ENCODE peak calls at places on chromosomes 13 and 19, in five cellular contexts. L is effector memory CD4-positive, alpha-beta T cell; K is upper lobe of right lung; N is aorta; S is neuronal stem cell. Y is an unnamed sample.
A peak's percentile ranks its signal among the peaks of the same experiment; 100 is the strongest.

GRCh38 chr13:38941353-38941945 is 49.2 kb downstream of the STOML3 start:
- DNase-seq in L (no peak), K (no peak), N (no peak), S (no peak), Y (no peak)

GRCh38 chr13:71237332-71237731 is 629.7 kb downstream of the DACH1 start:
- DNase-seq in L (no peak), K (no peak), N (no peak), S (no peak), Y (no peak)

GRCh38 chr13:99208845-99209527 is 8.3 kb downstream of the UBAC2 start:
- DNase-seq in L (no peak), K (no peak), N (no peak), S (no peak), Y (no peak)

GRCh38 chr13:74464656-74465055 is 330.5 kb upstream of the KLF12 start:
- DNase-seq in L (no peak), K (no peak), N (no peak), S (no peak), Y (no peak)

GRCh38 chr13:98930014-98930625 is 47.7 kb downstream of the DOCK9 start:
- DNase-seq in L (no peak), K (no peak), N (no peak), S (no peak), Y (no peak)

GRCh38 chr19:8459520-8460260 is 14.9 kb downstream of the HNRNPM start:
- DNase-seq in L (no peak), K (no peak), N (no peak), S (no peak), Y (no peak)

GRCh38 chr19:52527954-52528326 is 472 bp downstream of the ZNF808 start:
- DNase-seq in L (no peak), K (peak; percentile 66), N (peak; percentile 71), S (no peak), Y (peak; percentile 82)

GRCh38 chr19:49666120-49666444 is 349 bp downstream of the BCL2L12 start:
- DNase-seq in L (no peak), K (no peak), N (no peak), S (no peak), Y (no peak)

GRCh38 chr19:8731428-8732169 is 10.2 kb downstream of the OR2Z1 start:
- DNase-seq in L (no peak), K (no peak), N (no peak), S (no peak), Y (no peak)

GRCh38 chr19:47729468-47729798 is 15.9 kb upstream of the NOP53 start:
- DNase-seq in L (no peak), K (peak; percentile 88), N (peak; percentile 93), S (no peak), Y (no peak)

GRCh38 chr19:1223018-1223855 is 14.6 kb downstream of the CBARP start:
- DNase-seq in L (no peak), K (no peak), N (peak; percentile 83), S (no peak), Y (no peak)

GRCh38 chr13:111202745-111203144 is 87.6 kb downstream of the ARHGEF7 start:
- DNase-seq in L (no peak), K (no peak), N (no peak), S (no peak), Y (no peak)

GRCh38 chr19:9986787-9987281 is 23.5 kb downstream of the COL5A3 start:
- DNase-seq in L (no peak), K (no peak), N (no peak), S (peak; percentile 47), Y (no peak)

GRCh38 chr19:49333426-49334288 is 1.5 kb upstream of the CD37 start:
- DNase-seq in L (peak; percentile 54), K (peak; percentile 69), N (peak; percentile 72), S (no peak), Y (peak; percentile 97)

GRCh38 chr13:47875206-47875605 is 125.9 kb downstream of the SUCLA2 start:
- DNase-seq in L (no peak), K (no peak), N (no peak), S (no peak), Y (no peak)

GRCh38 chr13:99264053-99264452 is 5.9 kb upstream of the GPR18 start:
- DNase-seq in L (no peak), K (no peak), N (no peak), S (no peak), Y (no peak)

DNA sequence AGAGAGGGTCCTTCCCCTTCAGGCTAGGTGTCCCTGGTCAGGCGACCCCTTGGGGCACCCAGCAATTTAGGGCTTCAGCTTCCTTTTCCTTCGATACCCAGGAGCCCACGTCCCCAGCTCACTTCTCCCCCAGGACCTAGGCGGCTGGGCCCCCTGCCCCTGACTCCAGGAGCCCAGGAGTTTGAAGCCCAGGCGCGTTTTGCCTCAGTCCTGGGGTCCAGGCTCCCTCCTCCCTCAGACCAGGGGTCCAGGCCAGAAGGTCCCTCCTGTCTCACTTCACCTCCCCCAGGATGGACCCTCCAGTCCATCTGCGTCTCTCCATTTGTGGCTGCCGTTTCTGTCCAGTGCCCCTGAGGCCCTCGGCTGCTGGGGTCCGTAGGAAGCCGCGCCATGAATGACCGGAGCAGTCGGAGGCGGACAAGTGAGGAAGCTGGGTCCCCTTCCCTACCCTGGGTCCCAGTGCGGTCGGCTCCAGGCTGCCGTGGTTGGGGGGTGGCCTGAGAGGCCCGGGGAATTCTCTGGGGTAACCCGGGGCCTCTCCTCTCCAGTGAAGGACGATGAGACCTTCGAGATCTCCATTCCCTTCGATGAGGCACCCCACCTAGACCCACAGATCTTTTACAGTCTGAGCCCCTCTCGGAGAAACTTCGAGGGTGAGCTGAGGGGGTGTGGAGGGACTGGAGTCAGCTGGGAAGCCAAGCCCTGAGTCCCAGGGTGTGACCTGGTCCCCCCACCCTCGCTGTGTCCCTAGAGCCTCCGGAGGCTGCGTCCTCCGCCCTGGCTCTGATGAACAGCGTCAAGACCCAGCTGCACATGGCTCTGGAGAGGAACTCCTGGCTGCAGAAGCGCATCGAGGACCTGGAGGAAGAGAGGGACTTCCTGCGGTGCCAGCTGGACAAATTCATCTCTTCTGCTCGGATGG is 906 bp downstream of the CCDC106 start:
- DNase-seq in L (no peak), K (no peak), N (no peak), S (no peak), Y (no peak)
- H3K4me3 ChIP-seq in L (peak overlapping the region; percentile 59), K (peak overlapping the region; percentile 75), N (peak overlapping the region; percentile 55), S (peak overlapping the region; percentile 90), Y (peak overlapping the region; percentile 83)

DNA sequence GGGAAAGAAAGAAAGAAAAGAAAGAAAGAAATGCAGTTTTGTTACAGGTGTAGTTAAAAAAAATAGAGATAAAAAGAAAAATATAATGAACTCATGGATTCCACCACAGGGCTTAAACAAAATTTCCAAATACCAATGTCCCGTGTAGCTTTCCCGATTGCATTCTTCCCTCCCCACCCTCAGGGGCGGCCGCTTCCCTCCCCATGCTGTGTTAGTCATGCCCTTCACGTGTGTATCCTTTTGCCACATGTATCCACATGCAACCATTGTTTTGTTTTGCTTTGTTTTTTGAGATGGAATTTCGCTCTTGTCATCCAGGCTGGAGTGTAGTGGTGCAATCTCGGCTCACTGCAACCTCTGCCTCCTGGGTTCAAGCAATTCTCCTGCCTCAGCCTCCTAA is 3.6 kb upstream of the KMT5C start:
- DNase-seq in L (no peak), K (no peak), N (no peak), S (no peak), Y (no peak)
- H3K27ac ChIP-seq in L (no peak overlapping the region), K (no peak overlapping the region), N (no peak overlapping the region), S (no peak overlapping the region), Y (no peak overlapping the region)

GRCh38 chr19:39410620-39411005 is 1.9 kb upstream of the PLEKHG2 start:
- DNase-seq in L (no peak), K (no peak), N (no peak), S (no peak), Y (no peak)

GRCh38 chr19:39408392-39409206 is 2.0 kb downstream of the ZFP36 start:
- DNase-seq in L (no peak), K (no peak), N (peak; percentile 89), S (no peak), Y (peak; percentile 86)

GRCh38 chr19:39409886-39410619 is 2.4 kb upstream of the PLEKHG2 start:
- DNase-seq in L (peak; percentile 74), K (peak; percentile 92), N (peak; percentile 95), S (no peak), Y (peak; percentile 95)

GRCh38 chr19:39407644-39408391 is 1.2 kb downstream of the ZFP36 start:
- DNase-seq in L (no peak), K (peak; percentile 85), N (peak; percentile 90), S (no peak), Y (peak; percentile 94)

GRCh38 chr19:39409207-39409885 is 2.7 kb downstream of the ZFP36 start:
- DNase-seq in L (peak; percentile 86), K (peak; percentile 98), N (peak; percentile 97), S (no peak), Y (peak; percentile 98)
- H3K4me3 ChIP-seq in L (peak overlapping the region; percentile 99), K (peak overlapping the region; percentile 97), N (peak overlapping the region; percentile 79), S (no peak overlapping the region), Y (peak overlapping the region; percentile 96)

DNA sequence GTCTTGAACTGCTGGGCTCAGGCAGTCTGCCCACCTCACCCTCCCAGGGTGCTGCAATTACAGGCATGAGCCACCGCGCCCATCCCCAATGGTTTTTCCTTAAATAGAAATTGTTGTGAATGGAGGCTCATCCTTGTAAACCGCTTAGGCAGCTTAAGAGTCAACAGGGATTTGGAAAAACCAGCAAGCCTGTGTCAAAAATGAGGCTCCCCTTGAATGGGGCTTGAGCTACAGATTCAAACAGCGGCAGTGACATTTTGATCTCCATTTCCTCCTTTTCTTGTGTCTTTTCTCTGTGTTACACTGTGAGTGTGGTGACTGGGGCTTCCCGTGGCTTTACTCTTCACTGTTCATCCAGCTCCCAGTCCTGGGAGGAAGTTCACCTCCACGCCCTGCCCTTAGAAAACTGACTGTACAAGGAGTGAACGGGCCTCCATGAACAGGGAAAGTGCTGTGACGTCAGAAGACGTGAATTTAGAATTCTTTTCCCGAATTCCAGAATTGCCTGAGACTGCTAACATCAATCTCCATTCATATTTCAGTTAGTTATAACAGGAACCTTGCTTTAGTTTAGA is 15.3 kb upstream of the RAB8A start:
- DNase-seq in L (no peak), K (no peak), N (no peak), S (no peak), Y (no peak)
- H3K27ac ChIP-seq in L (no peak overlapping the region), K (no peak overlapping the region), N (no peak overlapping the region), S (no peak overlapping the region), Y (peak overlapping the region; percentile 73)

GRCh38 chr19:53981408-53981998 is 9.9 kb upstream of the CACNG6 start:
- DNase-seq in L (no peak), K (no peak), N (no peak), S (no peak), Y (no peak)
- H3K4me3 ChIP-seq in L (no peak overlapping the region), K (no peak overlapping the region), N (no peak overlapping the region), S (no peak overlapping the region), Y (no peak overlapping the region)

DNA sequence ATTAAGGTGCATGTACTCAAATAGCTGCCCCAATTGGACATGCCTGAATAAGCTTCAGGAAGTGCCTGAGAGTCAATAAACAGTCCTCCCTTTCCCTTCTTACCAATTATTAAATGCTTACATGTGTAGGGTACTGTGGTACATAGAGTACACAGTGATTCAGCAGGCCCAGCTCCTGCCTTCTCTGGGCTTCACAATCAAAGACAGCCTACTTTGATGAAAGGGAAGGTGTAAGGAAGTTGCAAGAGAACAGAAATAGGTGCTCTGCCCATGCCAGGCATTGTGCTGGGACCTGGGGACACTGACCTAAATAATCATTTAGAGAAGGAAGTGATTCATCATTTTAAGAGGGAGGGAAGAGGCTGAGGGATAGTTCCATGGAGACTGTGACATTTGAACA is 17.2 kb downstream of the FRY start:
- DNase-seq in L (no peak), K (no peak), N (no peak), S (no peak), Y (no peak)
- H3K27ac ChIP-seq in L (no peak overlapping the region), K (no peak overlapping the region), N (no peak overlapping the region), S (no peak overlapping the region), Y (peak overlapping the region; percentile 56)

GRCh38 chr19:2428756-2429711 is 1.6 kb upstream of the TIMM13 start:
- DNase-seq in L (no peak), K (no peak), N (no peak), S (no peak), Y (peak; percentile 75)
- H3K4me3 ChIP-seq in L (no peak overlapping the region), K (peak overlapping the region; percentile 64), N (no peak overlapping the region), S (no peak overlapping the region), Y (no peak overlapping the region)

GRCh38 chr19:5150902-5151741 is 182.2 kb downstream of the KDM4B start:
- DNase-seq in L (no peak), K (peak; percentile 54), N (peak; percentile 71), S (no peak), Y (peak; percentile 73)
- H3K27ac ChIP-seq in L (no peak overlapping the region), K (no peak overlapping the region), N (no peak overlapping the region), S (no peak overlapping the region), Y (no peak overlapping the region)

Y was measured in spleen.